ENCODE peak calls at places on chromosomes 12 and 14, in six cellular contexts. S is psoas muscle, U is PC-9, G is right atrium auricular region, Z is testis, N is K562. X is an unnamed sample.
A peak's percentile ranks its signal among the peaks of the same experiment; 100 is the strongest.

GRCh38 chr12:46187023-46187422 is 81.8 kb downstream of the SLC38A1 start:
- DNase-seq in S (no peak), U (no peak), G (no peak), Z (no peak), N (no peak), X (no peak)

GRCh38 chr12:113591480-113591971 is 119.9 kb upstream of the LHX5 start:
- DNase-seq in S (no peak), U (no peak), G (no peak), Z (no peak), N (peak; percentile 93), X (no peak)

GRCh38 chr12:95790912-95791849 is 617 bp upstream of the NTN4 start:
- DNase-seq in S (peak; percentile 58), U (peak; percentile 47), G (no peak), Z (peak; percentile 61), N (no peak), X (no peak)

GRCh38 chr12:15796493-15797141 is 7.4 kb upstream of the EPS8 start:
- DNase-seq in S (no peak), U (peak; percentile 39), G (no peak), Z (no peak), N (no peak), X (no peak)

GRCh38 chr12:109301643-109302176 is 7.4 kb downstream of the FOXN4 start:
- DNase-seq in S (no peak), U (no peak), G (no peak), Z (no peak), N (no peak), X (no peak)

GRCh38 chr12:44616385-44616784 is 259.7 kb downstream of the NELL2 start:
- DNase-seq in S (no peak), U (no peak), G (no peak), Z (no peak), N (no peak), X (no peak)

GRCh38 chr12:113161415-113162016 is 12.0 kb downstream of the CFAP73 start:
- DNase-seq in S (no peak), U (no peak), G (no peak), Z (peak; percentile 68), N (peak; percentile 90), X (no peak)

GRCh38 chr12:111430418-111431353 is 25.0 kb downstream of the SH2B3 start:
- DNase-seq in S (no peak), U (no peak), G (no peak), Z (no peak), N (no peak), X (peak; percentile 64)

GRCh38 chr12:87687362-87687761 is 341.8 kb downstream of the C12orf50 start:
- DNase-seq in S (no peak), U (peak; percentile 3), G (no peak), Z (peak; percentile 52), N (no peak), X (no peak)

GRCh38 chr14:75864352-75864751 is 117.4 kb downstream of the TGFB3 start:
- DNase-seq in S (no peak), U (no peak), G (no peak), Z (no peak), N (no peak), X (no peak)

GRCh38 chr12:116539905-116540482 is 19.2 kb upstream of the MAP1LC3B2 start:
- DNase-seq in S (no peak), U (no peak), G (no peak), Z (peak; percentile 47), N (no peak), X (no peak)

GRCh38 chr12:1527789-1528188 is 66.6 kb downstream of the FBXL14 start:
- DNase-seq in S (no peak), U (no peak), G (no peak), Z (no peak), N (no peak), X (no peak)

GRCh38 chr12:68291396-68292036 is 38.1 kb upstream of the IL22 start:
- DNase-seq in S (no peak), U (no peak), G (no peak), Z (no peak), N (no peak), X (no peak)

DNA sequence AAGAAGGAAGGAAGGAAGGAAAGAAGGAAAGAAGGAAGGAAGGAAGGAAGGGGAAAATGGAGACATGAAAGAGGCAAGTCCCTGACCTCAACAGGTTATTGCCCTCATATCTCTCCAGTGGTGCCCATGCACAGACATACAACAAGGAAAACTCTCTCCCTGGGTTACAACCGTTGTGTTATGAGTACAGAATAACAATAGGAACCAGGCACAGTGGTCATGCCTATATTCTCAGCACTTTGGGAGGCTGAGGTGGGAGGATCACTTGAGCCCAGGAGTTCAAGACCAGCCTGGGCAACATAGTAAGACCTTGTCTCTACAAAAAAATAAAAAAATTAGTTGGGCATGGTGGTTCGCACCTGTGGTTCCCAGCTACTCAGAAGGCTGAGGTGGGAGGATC is 139.4 kb upstream of the HMGA2 start:
- DNase-seq in S (no peak), U (no peak), G (no peak), Z (no peak), N (no peak), X (no peak)
- H3K27ac ChIP-seq in S (no peak overlapping the region), U (no peak overlapping the region), G (no peak overlapping the region), Z (no peak overlapping the region), N (no peak overlapping the region), X (no peak overlapping the region)

GRCh38 chr12:123748171-123748570 is 13.9 kb upstream of the DNAH10 start:
- DNase-seq in S (no peak), U (no peak), G (no peak), Z (no peak), N (no peak), X (no peak)
- H3K27ac ChIP-seq in S (no peak overlapping the region), U (no peak overlapping the region), G (no peak overlapping the region), Z (no peak overlapping the region), N (no peak overlapping the region), X (no peak overlapping the region)

DNA sequence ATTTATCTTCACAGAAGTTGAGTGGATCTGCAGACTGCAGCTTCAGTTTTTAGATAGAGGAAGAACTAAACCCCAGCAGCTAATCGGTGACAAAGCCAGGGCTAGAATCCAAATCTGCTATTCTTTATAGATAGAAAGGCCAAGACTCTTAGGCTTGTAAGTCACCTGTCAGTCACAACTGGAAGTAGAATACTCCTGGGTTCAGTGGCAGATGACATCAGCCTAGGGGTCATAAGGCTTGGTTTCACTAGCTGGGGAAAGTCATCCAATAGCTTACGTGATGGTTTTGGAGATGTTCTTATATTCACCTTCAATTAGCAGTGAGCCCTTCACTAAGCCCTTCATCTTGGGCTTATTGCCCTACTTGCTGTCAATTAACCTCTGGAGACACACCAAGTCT is 93.4 kb downstream of the APAF1 start:
- DNase-seq in S (no peak), U (no peak), G (no peak), Z (no peak), N (no peak), X (no peak)
- H3K27ac ChIP-seq in S (no peak overlapping the region), U (no peak overlapping the region), G (no peak overlapping the region), Z (no peak overlapping the region), N (no peak overlapping the region), X (no peak overlapping the region)

DNA sequence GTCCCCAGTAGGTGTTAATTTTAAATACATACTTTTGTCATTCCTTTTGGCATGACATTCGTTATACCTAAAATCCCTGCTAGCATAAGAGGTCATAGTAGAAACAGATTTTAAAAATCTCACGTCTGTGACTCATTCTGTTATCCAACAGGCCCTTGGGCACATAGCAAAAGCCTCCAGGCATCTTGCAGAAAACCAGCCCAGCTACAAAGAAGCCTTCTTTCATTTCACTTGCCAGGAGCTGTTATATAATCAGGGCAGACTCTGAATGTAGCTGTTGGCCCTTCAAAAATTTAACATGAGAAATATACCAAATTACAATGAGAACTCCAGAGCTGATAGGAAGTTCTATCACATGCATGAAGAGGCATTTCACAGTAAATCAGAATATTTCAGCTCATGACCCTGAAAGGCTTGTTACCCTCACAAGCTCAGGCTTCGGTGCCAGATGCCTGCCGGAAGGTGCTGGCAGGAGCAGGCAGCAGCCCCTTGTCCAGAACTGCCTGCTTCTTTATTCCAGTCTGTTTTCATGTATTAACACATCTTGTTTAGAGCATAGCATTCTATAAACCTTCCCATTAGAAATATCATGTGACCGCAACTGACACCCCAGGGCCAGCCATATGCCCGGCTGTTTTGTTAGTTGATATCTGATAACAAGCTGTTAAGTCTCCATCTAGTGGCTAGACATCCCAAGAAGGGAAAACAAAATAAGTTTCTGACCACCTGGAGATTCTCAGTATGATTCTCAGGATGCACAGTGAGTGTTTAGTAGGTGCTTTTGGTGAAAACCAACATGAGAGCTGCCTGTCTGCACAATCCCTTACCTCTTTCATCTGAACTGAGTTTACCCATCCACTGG is 17.8 kb downstream of the E2F7 start:
- DNase-seq in S (no peak), U (no peak), G (no peak), Z (no peak), N (no peak), X (no peak)
- H3K27ac ChIP-seq in S (no peak overlapping the region), U (no peak overlapping the region), G (no peak overlapping the region), Z (no peak overlapping the region), N (no peak overlapping the region), X (no peak overlapping the region)

X was measured in CD4-positive, CD25-positive, alpha-beta regulatory T cell.